ENCODE peak calls at places on chromosomes 13 and 19, in ten cellular contexts. W, T, C, L, O, J, G, F, V and I are unnamed samples.

GRCh38 chr19:28577199-28577598 is 635.8 kb downstream of the UQCRFS1 start:
- DNase-seq in W (no peak), T (no peak), C (no peak), L (no peak), O (no peak), J (no peak), G (no peak), F (no peak), V (no peak), I (no peak)

GRCh38 chr19:855142-855541 is 3.0 kb downstream of the ELANE start:
- DNase-seq in W (no peak), T (no peak), C (no peak), L (no peak), O (no peak), J (no peak), G (no peak), F (no peak), V (no peak), I (no peak)

GRCh38 chr13:106887686-106888085 is 319.7 kb upstream of the ARGLU1 start:
- DNase-seq in W (no peak), T (no peak), C (no peak), L (no peak), O (no peak), J (no peak), G (no peak), F (no peak), V (no peak), I (no peak)

GRCh38 chr19:22523940-22524339 is 101.8 kb upstream of the ZNF98 start:
- DNase-seq in W (no peak), T (no peak), C (no peak), L (no peak), O (no peak), J (no peak), G (no peak), F (no peak), V (no peak), I (no peak)

GRCh38 chr19:45049073-45049736 is 10.4 kb downstream of the CLASRP start:
- DNase-seq in W (no peak), T (no peak), C (no peak), L (no peak), O (peak; percentile 77), J (no peak), G (no peak), F (no peak), V (peak; percentile 78), I (no peak)

GRCh38 chr19:36963262-36963661 is 47.1 kb downstream of the ZNF568 start:
- DNase-seq in W (no peak), T (no peak), C (no peak), L (no peak), O (no peak), J (no peak), G (peak; percentile 2), F (no peak), V (no peak), I (no peak)

GRCh38 chr13:36133950-36134349 is 2.8 kb upstream of the DCLK1 start:
- DNase-seq in W (no peak), T (no peak), C (no peak), L (no peak), O (no peak), J (peak; percentile 49), G (peak; percentile 68), F (peak; percentile 14), V (no peak), I (no peak)

GRCh38 chr19:32202244-32202643 is 143.2 kb upstream of the ZNF507 start:
- DNase-seq in W (no peak), T (no peak), C (no peak), L (no peak), O (no peak), J (no peak), G (no peak), F (no peak), V (no peak), I (no peak)

GRCh38 chr13:24630851-24631341 is 49.3 kb upstream of the ATP12A start:
- DNase-seq in W (no peak), T (peak; percentile 42), C (peak; percentile 3), L (no peak), O (no peak), J (peak; percentile 77), G (no peak), F (peak; percentile 66), V (peak; percentile 34), I (no peak)

GRCh38 chr13:75550159-75550567 is 572 bp downstream of the UCHL3 start:
- DNase-seq in W (peak; percentile 83), T (peak; percentile 91), C (peak; percentile 53), L (no peak), O (peak; percentile 22), J (peak; percentile 70), G (peak; percentile 68), F (peak; percentile 86), V (no peak), I (peak; percentile 74)

GRCh38 chr19:3146677-3147100 is 10.9 kb downstream of the GNA15 start:
- DNase-seq in W (no peak), T (no peak), C (no peak), L (no peak), O (peak; percentile 21), J (no peak), G (no peak), F (no peak), V (no peak), I (no peak)

GRCh38 chr13:34748561-34748960 is 193.5 kb upstream of the NBEA start:
- DNase-seq in W (no peak), T (no peak), C (no peak), L (no peak), O (no peak), J (peak; percentile 60), G (no peak), F (no peak), V (no peak), I (no peak)

GRCh38 chr13:34751044-34751443 is 191.0 kb upstream of the NBEA start:
- DNase-seq in W (no peak), T (no peak), C (no peak), L (no peak), O (no peak), J (no peak), G (no peak), F (no peak), V (no peak), I (no peak)

GRCh38 chr13:34749046-34749445 is 193.0 kb upstream of the NBEA start:
- DNase-seq in W (no peak), T (no peak), C (no peak), L (no peak), O (no peak), J (no peak), G (no peak), F (no peak), V (no peak), I (no peak)

GRCh38 chr13:34751492-34751891 is 190.6 kb upstream of the NBEA start:
- DNase-seq in W (no peak), T (no peak), C (no peak), L (no peak), O (no peak), J (no peak), G (no peak), F (no peak), V (no peak), I (no peak)

DNA sequence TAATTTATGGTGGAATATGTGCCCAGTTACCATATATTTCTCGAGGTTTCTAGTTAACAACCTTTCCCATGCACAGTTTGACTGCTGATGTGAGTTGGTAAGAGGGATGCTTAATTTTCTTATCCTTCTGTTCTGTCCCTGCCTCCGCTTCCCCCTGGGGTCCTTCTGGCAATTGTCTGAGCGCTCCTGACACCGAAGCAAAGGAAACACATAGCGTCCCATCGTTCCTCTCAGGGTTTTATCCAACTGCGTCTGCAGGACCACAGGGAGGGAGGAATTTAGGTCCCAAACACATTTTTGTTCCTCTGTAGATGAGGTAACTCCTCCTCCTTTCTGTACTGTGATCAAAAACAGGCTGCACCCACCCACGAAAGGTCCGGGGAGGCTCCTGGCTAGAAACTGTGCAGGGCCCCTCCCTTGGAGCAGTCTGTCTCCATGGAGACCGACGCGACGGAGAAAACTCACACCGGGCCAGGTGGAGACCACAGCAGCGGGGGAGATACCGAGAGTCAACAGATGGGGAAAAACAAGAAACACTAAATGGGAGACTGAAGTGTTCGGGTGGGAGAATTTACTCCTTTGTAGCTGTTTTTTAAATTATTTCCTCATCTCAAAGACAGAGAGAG is 191.9 kb upstream of the NBEA start:
- DNase-seq in W (peak; percentile 12), T (peak; percentile 12), C (no peak), L (peak; percentile 35), O (no peak), J (peak; percentile 66), G (no peak), F (peak; percentile 4), V (no peak), I (no peak)
- H3K4me3 ChIP-seq in W (peak overlapping the region; percentile 47), T (peak overlapping the region; percentile 65), C (peak overlapping the region; percentile 37), L (peak overlapping the region; percentile 29), O (no peak overlapping the region), J (peak overlapping the region; percentile 8), G (no peak overlapping the region), F (peak overlapping the region; percentile 29), V (peak overlapping the region; percentile 38), I (peak overlapping the region; percentile 35)

DNA sequence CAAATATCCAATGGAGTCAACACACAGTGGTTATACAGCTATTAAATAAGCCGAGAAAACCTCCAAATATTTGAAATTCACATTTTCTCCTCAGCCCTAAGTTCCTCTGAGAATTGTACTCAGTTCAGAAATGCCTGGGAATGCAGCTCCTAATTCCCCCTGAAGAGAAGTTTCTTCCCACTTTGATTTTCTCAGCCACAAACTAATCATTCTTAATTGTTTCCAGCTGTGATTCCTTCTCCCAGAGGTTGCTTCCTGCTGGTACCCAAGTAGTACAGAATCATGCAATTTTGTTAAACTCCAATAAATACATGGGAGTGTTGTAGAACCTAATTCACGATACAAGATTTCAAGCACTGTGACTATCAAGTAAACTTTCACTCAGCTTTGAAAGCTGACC is 246.1 kb upstream of the MIR17HG start:
- DNase-seq in W (no peak), T (no peak), C (peak; percentile 22), L (no peak), O (no peak), J (no peak), G (peak; percentile 48), F (no peak), V (no peak), I (no peak)
- H3K4me3 ChIP-seq in W (no peak overlapping the region), T (no peak overlapping the region), C (no peak overlapping the region), L (no peak overlapping the region), O (no peak overlapping the region), J (no peak overlapping the region), G (no peak overlapping the region), F (no peak overlapping the region), V (no peak overlapping the region), I (no peak overlapping the region)

DNA sequence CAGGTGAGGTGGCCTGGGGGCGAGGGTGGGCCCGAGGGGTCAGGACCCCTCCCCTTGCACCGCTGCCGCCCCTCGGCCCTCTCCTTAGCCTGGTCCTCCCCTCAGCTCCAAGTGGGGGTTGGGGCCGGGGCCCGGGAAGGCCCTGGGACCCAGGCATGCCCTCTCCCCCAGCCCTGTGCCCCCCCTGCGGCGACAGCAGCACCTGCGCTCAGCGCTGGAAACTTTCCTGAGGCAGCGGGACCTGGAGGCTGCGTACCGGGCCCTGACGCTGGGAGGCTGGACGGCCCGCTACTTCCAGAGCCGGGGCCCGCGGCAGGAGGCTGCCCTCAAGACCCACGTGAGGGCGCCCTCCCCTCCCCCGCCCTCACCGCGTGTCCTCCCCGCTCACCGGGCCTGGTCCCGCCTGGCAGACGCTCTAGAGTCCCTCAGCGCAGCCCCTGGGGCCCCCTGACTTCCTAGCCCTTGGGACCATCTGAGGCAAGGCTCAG is 2.4 kb downstream of the KMT5C start:
- DNase-seq in W (no peak), T (no peak), C (no peak), L (no peak), O (no peak), J (no peak), G (no peak), F (no peak), V (no peak), I (no peak)
- H3K4me3 ChIP-seq in W (no peak overlapping the region), T (no peak overlapping the region), C (no peak overlapping the region), L (no peak overlapping the region), O (no peak overlapping the region), J (no peak overlapping the region), G (no peak overlapping the region), F (no peak overlapping the region), V (no peak overlapping the region), I (no peak overlapping the region)

GRCh38 chr13:51802601-51803000 is 1.4 kb downstream of the DHRS12 start:
- DNase-seq in W (no peak), T (peak; percentile 26), C (no peak), L (no peak), O (no peak), J (no peak), G (no peak), F (no peak), V (no peak), I (no peak)
- H3K4me3 ChIP-seq in W (no peak overlapping the region), T (no peak overlapping the region), C (no peak overlapping the region), L (peak overlapping the region; percentile 81), O (no peak overlapping the region), J (no peak overlapping the region), G (no peak overlapping the region), F (no peak overlapping the region), V (peak overlapping the region; percentile 50), I (no peak overlapping the region)